ENCODE peak calls at places on chromosomes 13 and 19, in six cellular contexts. O is H9, B is IMR-90, E is mesendoderm, R is H1, J is mesenchymal stem cell. T is an unnamed sample.

GRCh38 chr19:42253245-42254082 is 1.5 kb downstream of the ERF start:
- DNase-seq in O (peak), B (peak), E (peak), R (no peak), J (peak), T (peak)

GRCh38 chr13:94549241-94550029 is 46.5 kb downstream of the TGDS start:
- DNase-seq in O (peak), B (peak), E (peak), R (peak), J (peak), T (peak)

GRCh38 chr13:101417043-101417406 is 717 bp upstream of the NALCN start:
- DNase-seq in O (no peak), B (peak), E (peak), R (no peak), J (peak), T (peak)

GRCh38 chr13:24124789-24125476 is 35.6 kb upstream of the SPATA13 start:
- DNase-seq in O (no peak), B (peak), E (no peak), R (no peak), J (no peak), T (no peak)

GRCh38 chr19:30479231-30479630 is 107.0 kb downstream of the ZNF536 start:
- DNase-seq in O (no peak), B (no peak), E (no peak), R (no peak), J (no peak), T (peak)

GRCh38 chr19:6233051-6233826 is 46.5 kb downstream of the MLLT1 start:
- DNase-seq in O (no peak), B (peak), E (no peak), R (no peak), J (no peak), T (no peak)

GRCh38 chr19:45492627-45493470 is 4.0 kb downstream of the RTN2 start:
- DNase-seq in O (peak), B (peak), E (peak), R (no peak), J (peak), T (peak)

GRCh38 chr19:18606281-18607221 is at the start of gene CRLF1:
- DNase-seq in O (no peak), B (no peak), E (no peak), R (no peak), J (no peak), T (no peak)

DNA sequence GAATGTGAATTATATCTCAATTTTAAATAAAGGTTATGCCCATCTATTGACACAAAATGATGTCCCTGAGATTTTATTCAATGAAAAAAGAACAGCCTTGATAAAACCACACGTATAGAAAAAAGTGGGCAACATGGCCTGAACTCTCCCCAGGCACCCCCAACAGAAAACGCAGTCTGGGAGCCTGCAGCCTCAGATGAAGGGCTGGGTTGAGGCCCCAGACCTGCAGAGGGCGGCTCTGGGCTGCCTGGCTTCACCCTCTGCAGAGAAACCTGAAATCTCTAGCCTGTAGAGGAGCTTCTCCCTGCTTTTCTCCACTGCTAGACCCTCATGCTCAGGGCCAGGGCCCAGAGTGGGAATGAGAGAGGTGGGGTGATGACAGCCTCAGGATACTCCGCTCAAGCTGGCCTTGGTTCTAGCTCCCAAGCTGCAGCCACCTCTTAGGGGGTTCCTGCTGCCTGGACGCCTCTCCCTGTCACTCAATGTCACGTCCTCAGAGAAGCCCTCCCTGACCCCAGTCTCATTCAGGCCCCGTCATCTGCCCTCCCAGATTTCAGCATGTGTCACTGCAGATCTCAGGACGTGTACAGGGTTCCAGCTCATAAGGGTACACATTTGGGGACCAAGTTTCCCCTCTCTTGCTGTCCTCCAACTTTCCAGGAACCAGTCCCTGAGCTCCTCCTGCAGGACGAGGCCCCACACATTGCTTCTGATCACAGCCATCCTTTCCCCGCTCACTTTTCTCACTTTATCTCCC is 1.8 kb downstream of the MBD3 start:
- DNase-seq in O (peak), B (no peak), E (peak), R (no peak), J (peak), T (no peak)
- H3K23ac ChIP-seq in O (no peak), B (peak), E (peak), R (no peak), J (no peak), T (no peak)

GRCh38 chr19:40284501-40285352 is at the start of gene AKT2:
- DNase-seq in O (peak), B (peak), E (peak), R (peak), J (peak), T (no peak)

GRCh38 chr19:40282920-40283319 is 2.2 kb downstream of the AKT2 start:
- DNase-seq in O (no peak), B (peak), E (no peak), R (no peak), J (no peak), T (no peak)

GRCh38 chr19:40284251-40284500 is 969 bp downstream of the AKT2 start:
- DNase-seq in O (no peak), B (no peak), E (no peak), R (no peak), J (no peak), T (no peak)

GRCh38 chr19:40282209-40282580 is 3.0 kb downstream of the AKT2 start:
- DNase-seq in O (no peak), B (no peak), E (no peak), R (no peak), J (no peak), T (no peak)

DNA sequence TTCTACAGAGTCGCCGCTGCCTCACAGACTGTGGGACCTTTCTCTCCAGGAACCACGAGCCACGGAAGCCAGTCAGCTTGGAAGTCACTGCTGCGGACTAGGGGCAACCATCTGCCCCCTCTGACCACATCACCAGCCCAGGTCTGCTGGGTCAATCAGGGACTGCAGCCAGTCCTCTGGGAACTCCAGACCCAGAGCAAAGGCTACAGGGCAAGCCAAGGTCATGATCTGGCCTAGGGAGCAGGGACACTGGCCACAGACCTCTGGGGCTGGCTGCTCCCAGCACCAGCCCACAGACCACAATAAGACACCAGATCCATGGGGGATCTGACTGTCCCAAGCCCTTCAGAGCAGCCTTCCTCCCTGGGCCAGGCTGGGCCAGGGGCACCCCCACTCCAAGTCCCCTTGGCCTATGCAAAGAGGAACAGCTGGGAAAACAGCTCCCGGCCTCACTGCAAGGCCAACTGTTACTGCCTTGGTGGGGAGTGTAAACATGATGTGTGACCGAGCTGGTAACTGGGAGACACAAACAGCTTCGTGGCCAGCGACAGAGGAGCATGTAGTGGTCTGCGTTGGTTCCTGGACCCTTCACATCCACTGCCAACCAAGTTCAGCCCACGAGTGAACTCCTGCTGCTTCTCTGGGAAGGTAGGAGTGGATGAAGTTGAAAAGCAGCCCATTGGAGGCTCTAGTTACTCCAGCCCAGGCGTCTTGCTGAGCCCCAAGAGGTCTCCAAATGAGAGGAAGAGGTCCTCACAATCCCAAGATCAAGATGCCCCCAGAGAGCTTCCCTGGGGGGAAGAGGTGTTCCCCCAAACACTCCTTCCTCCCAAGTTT is 1.5 kb downstream of the AKT2 start:
- DNase-seq in O (no peak), B (peak), E (no peak), R (no peak), J (peak), T (no peak)
- H2AK5ac ChIP-seq in O (no peak), B (peak), E (no peak), R (no peak), J (peak), T (no peak)

GRCh38 chr19:43675269-43675879 is 5.4 kb upstream of the PLAUR start:
- DNase-seq in O (no peak), B (peak), E (no peak), R (no peak), J (peak), T (peak)
- H3K23ac ChIP-seq in O (no peak), B (no peak), E (no peak), R (no peak), J (no peak), T (no peak)

DNA sequence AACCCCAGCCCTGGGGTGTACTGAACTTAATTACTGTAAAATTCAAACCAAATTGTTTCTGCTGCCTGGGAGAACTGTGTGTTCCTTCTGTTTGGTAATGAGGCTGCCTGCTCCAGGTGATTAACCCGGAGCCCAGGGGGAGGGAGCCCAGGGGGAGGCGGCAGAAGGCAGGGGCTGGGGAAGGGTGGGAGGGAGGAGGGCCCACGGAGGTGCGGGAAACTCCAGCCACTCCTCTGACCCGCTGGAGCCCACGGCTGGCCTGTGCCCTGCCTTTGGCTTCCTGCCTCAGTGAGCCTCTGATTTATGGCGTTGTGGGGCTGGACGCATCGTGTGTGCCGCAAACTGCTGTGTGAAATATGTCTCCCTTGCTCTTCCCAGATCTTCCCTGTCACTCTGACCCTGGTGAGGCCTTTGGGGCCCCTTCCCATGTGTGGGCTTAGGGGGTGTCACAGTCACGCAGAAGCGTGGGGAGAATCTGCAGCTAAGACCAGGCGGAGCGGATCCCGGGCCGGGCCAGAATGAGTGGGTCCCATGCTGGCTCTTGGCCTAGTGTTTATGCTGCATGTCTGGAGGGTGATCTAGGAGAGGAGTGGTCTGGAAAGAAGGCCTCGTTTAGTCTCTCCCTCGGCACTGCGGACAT is 122.8 kb downstream of the KDM4B start:
- DNase-seq in O (no peak), B (no peak), E (no peak), R (no peak), J (peak), T (no peak)
- H2AK5ac ChIP-seq in O (no peak), B (peak), E (no peak), R (no peak), J (no peak), T (no peak)

GRCh38 chr19:10544242-10544752 is 593 bp downstream of the ATG4D start:
- DNase-seq in O (no peak), B (no peak), E (peak), R (no peak), J (peak), T (no peak)
- H3K23ac ChIP-seq in O (no peak), B (peak), E (peak), R (no peak), J (no peak), T (no peak)

DNA sequence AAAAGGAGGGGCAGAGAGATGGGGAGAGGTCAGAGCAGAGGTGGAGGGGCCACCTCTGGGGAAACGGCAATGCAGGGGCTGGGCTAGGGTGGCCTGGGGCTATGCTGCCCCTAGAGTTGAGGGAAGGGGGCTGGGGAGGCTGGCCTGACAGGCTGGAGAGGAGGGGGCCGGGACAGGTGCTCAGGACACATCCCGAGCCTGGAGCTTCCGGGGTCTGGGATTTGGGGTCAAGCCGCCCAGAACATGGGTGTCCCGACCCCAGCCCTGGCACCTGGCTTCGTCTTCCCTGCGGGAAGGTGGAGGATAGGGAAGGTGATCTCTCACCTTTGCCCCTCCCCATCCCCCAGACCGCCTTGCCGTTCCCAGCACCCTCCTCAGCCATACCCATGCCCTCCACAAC is 12.6 kb upstream of the ASF1B start:
- DNase-seq in O (no peak), B (no peak), E (no peak), R (no peak), J (no peak), T (no peak)
- H2AK5ac ChIP-seq in O (no peak), B (no peak), E (no peak), R (no peak), J (no peak), T (no peak)